ENCODE peak calls at places on chromosomes 4 and X, in six cellular contexts. J, W, N, F, G and T are unnamed samples.

GRCh38 chrX:51614353-51614752 is 4.4 kb downstream of the CENPVL3 start:
- DNase-seq in J (no peak), W (peak; percentile 26), N (no peak), F (no peak), G (no peak), T (no peak)

GRCh38 chrX:54064564-54064963 is 20.3 kb upstream of the PHF8 start:
- DNase-seq in J (no peak), W (no peak), N (no peak), F (no peak), G (no peak), T (no peak)

GRCh38 chrX:10017866-10018265 is 50.7 kb downstream of the CLDN34 start:
- DNase-seq in J (peak; percentile 33), W (no peak), N (no peak), F (no peak), G (no peak), T (no peak)

GRCh38 chr4:156778606-156779005 is 193.0 kb downstream of the PDGFC start:
- DNase-seq in J (no peak), W (no peak), N (no peak), F (no peak), G (no peak), T (no peak)

GRCh38 chr4:88991746-88992145 is 65.2 kb downstream of the FAM13A start:
- DNase-seq in J (peak; percentile 28), W (no peak), N (no peak), F (no peak), G (no peak), T (no peak)

GRCh38 chr4:184473515-184474260 is 662 bp downstream of the IRF2 start:
- DNase-seq in J (peak; percentile 43), W (no peak), N (peak; percentile 40), F (peak; percentile 66), G (peak; percentile 53), T (peak; percentile 60)

GRCh38 chr4:137226900-137227299 is 305.4 kb downstream of the PCDH18 start:
- DNase-seq in J (no peak), W (no peak), N (no peak), F (no peak), G (no peak), T (no peak)

GRCh38 chrX:124346064-124346876 is at the start of gene SH2D1A:
- DNase-seq in J (no peak), W (no peak), N (no peak), F (peak; percentile 32), G (no peak), T (no peak)

GRCh38 chr4:163332526-163333405 is at the start of gene NPY1R:
- DNase-seq in J (peak; percentile 73), W (peak; percentile 87), N (peak; percentile 43), F (no peak), G (peak; percentile 64), T (peak; percentile 81)

GRCh38 chr4:153520871-153521329 is 54.7 kb downstream of the TMEM131L start:
- DNase-seq in J (no peak), W (no peak), N (no peak), F (no peak), G (no peak), T (no peak)

GRCh38 chrX:134749651-134750450 is 91.6 kb upstream of the PLAC1 start:
- DNase-seq in J (peak; percentile 22), W (no peak), N (no peak), F (no peak), G (no peak), T (no peak)

GRCh38 chrX:134747006-134747405 is 88.7 kb upstream of the PLAC1 start:
- DNase-seq in J (no peak), W (no peak), N (no peak), F (no peak), G (no peak), T (no peak)

GRCh38 chrX:134743121-134743520 is 84.8 kb upstream of the PLAC1 start:
- DNase-seq in J (no peak), W (no peak), N (no peak), F (no peak), G (no peak), T (no peak)

GRCh38 chrX:134745636-134746378 is 87.5 kb upstream of the PLAC1 start:
- DNase-seq in J (no peak), W (no peak), N (no peak), F (no peak), G (no peak), T (no peak)

GRCh38 chrX:134746379-134746723 is 88.1 kb upstream of the PLAC1 start:
- DNase-seq in J (no peak), W (no peak), N (no peak), F (no peak), G (no peak), T (no peak)
- TF ChIP-seq CTCF in J (no peak), W (no peak), N (no peak), F (no peak), G (no peak), T (no peak)

GRCh38 chr4:4860381-4860802 is 927 bp downstream of the MSX1 start:
- DNase-seq in J (no peak), W (no peak), N (no peak), F (no peak), G (no peak), T (no peak)
- H3K4me1 ChIP-seq in J (no peaks in the 10 kb centered on the region), W (peaks cover 3% of the 10 kb centered on the region), N (peaks cover 21% of the 10 kb centered on the region), F (peaks cover 43% of the 10 kb centered on the region), G (no peaks in the 10 kb centered on the region), T (peaks cover 22% of the 10 kb centered on the region)

DNA sequence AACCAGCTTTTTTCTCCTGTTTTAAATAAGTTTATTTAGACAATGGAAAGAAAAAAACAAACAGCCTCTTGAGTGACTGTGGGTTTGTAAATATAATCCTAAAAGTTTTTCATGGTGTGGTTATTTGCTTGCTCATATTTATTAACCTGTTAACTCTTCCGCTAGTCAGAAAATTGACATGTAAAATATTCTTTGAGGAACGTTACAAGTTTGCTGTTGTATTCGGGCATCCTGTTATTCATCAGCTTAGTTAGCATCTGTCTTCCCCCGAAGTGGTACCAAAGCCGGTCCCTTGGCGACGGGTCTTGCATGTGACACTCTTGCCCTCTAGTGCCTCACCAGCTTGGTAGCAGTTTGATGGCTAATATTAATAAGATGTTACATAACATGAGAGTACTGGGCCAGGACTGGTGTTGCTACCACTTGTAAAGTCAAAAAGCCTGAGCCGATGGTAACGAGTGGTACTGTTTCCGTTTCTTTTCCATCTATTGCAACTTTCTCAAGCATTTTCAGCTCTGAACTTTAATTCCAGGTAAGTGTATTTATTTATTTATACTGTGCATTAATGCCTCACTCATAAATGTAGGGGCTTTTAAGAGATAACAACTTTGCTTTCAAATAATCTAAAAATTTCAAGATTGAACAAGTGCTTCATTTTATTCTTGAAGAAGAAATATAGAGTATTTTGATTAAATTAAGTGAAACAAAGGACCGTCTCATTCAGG is at the start of gene NDST3:
- DNase-seq in J (peak; percentile 48), W (peak; percentile 74), N (no peak), F (no peak), G (peak; percentile 40), T (peak; percentile 54)
- TF ChIP-seq CTCF in J (peak; percentile 60), W (peak; percentile 81), N (no peak), F (no peak), G (no peak), T (no peak)

GRCh38 chr4:73414936-73415271 is 10.8 kb downstream of the ALB start:
- DNase-seq in J (no peak), W (no peak), N (no peak), F (no peak), G (no peak), T (no peak)
- H3K4me1 ChIP-seq in J (no peaks in the 10 kb centered on the region), W (no peaks in the 10 kb centered on the region), N (no peaks in the 10 kb centered on the region), F (no peaks in the 10 kb centered on the region), G (no peaks in the 10 kb centered on the region), T (no peaks in the 10 kb centered on the region)